ENCODE peak calls at places on chromosomes 13 and 19, in four cellular contexts. X, P, M and F are unnamed samples. For H3K27me3, the result is how much of the 10 kb centered on the place peaks cover.

GRCh38 chr19:19193926-19194325 is 1.9 kb downstream of the RFXANK start:
- DNase-seq in X (no peak), P (no peak), M (no peak), F (no peak)

GRCh38 chr19:4449022-4449825 is 8.4 kb downstream of the UBXN6 start:
- DNase-seq in X (no peak), P (peak), M (no peak), F (peak)

GRCh38 chr13:85366759-85367417 is 432.3 kb downstream of the SLITRK6 start:
- DNase-seq in X (no peak), P (no peak), M (no peak), F (no peak)

GRCh38 chr19:34994643-34995471 is 5.3 kb upstream of the GRAMD1A start:
- DNase-seq in X (peak), P (peak), M (peak), F (peak)

GRCh38 chr13:39818953-39819352 is 163.5 kb downstream of the COG6 start:
- DNase-seq in X (peak), P (peak), M (no peak), F (no peak)

GRCh38 chr19:903266-903797 is 9.7 kb downstream of the R3HDM4 start:
- DNase-seq in X (no peak), P (no peak), M (no peak), F (peak)

GRCh38 chr19:1069009-1069779 is 2.2 kb downstream of the ARHGAP45 start:
- DNase-seq in X (no peak), P (peak), M (peak), F (peak)

GRCh38 chr19:46880440-46880839 is 19.6 kb downstream of the ARHGAP35 start:
- DNase-seq in X (no peak), P (no peak), M (no peak), F (no peak)

GRCh38 chr19:50669319-50670101 is 20.3 kb downstream of the C19orf81 start:
- DNase-seq in X (no peak), P (peak), M (no peak), F (peak)

GRCh38 chr13:79386125-79386822 is 19.8 kb downstream of the RBM26 start:
- DNase-seq in X (no peak), P (no peak), M (no peak), F (no peak)

GRCh38 chr13:102968572-102969228 is 97.5 kb downstream of the SLC10A2 start:
- DNase-seq in X (no peak), P (no peak), M (no peak), F (no peak)

GRCh38 chr13:72651196-72651595 is 76.2 kb downstream of the MZT1 start:
- DNase-seq in X (no peak), P (peak), M (no peak), F (no peak)

GRCh38 chr19:1489463-1489971 is 633 bp downstream of the PCSK4 start:
- DNase-seq in X (no peak), P (no peak), M (peak), F (peak)

GRCh38 chr13:45737571-45738002 is 35.5 kb downstream of the CBY2 start:
- DNase-seq in X (no peak), P (no peak), M (no peak), F (no peak)

GRCh38 chr13:98476538-98476966 is 100.4 kb downstream of the STK24 start:
- DNase-seq in X (no peak), P (no peak), M (peak), F (peak)

GRCh38 chr19:11256189-11256588 is 6.1 kb downstream of the DOCK6 start:
- DNase-seq in X (peak), P (peak), M (no peak), F (no peak)

GRCh38 chr13:48709213-48709612 is 55.5 kb downstream of the CYSLTR2 start:
- DNase-seq in X (no peak), P (no peak), M (no peak), F (no peak)

GRCh38 chr19:46862504-46862835 is 1.7 kb downstream of the ARHGAP35 start:
- DNase-seq in X (no peak), P (peak), M (no peak), F (no peak)

GRCh38 chr13:113162783-113163685 is 4.6 kb downstream of the PROZ start:
- DNase-seq in X (no peak), P (no peak), M (no peak), F (no peak)

GRCh38 chr13:98172570-98173405 is 4.3 kb downstream of the RNF113B start:
- DNase-seq in X (no peak), P (no peak), M (no peak), F (no peak)

GRCh38 chr19:51726049-51726448 is 2.3 kb upstream of the HAS1 start:
- DNase-seq in X (peak), P (peak), M (no peak), F (no peak)

GRCh38 chr13:102597029-102598015 is 536 bp downstream of the TPP2 start:
- DNase-seq in X (no peak), P (peak), M (no peak), F (no peak)

GRCh38 chr19:1941146-1942077 is at the start of gene CSNK1G2:
- DNase-seq in X (peak), P (no peak), M (peak), F (peak)

GRCh38 chr19:19064811-19065745 is 1.3 kb downstream of the SLC25A42 start:
- DNase-seq in X (no peak), P (no peak), M (peak), F (no peak)

GRCh38 chr13:50358221-50358620 is 343.0 kb downstream of the KCNRG start:
- DNase-seq in X (no peak), P (no peak), M (no peak), F (no peak)

GRCh38 chr19:44260695-44261446 is 1.2 kb downstream of the ZNF233 start:
- DNase-seq in X (no peak), P (no peak), M (no peak), F (no peak)

GRCh38 chr19:55146078-55146647 is 2.8 kb downstream of the TNNT1 start:
- DNase-seq in X (no peak), P (no peak), M (no peak), F (no peak)

GRCh38 chr19:10006335-10006708 is 4.0 kb downstream of the COL5A3 start:
- DNase-seq in X (peak), P (peak), M (no peak), F (no peak)

GRCh38 chr19:52993342-52994178 is 20.2 kb upstream of the ERVV-1 start:
- DNase-seq in X (peak), P (peak), M (peak), F (peak)

GRCh38 chr19:34155686-34156085 is 16.6 kb upstream of the LSM14A start:
- DNase-seq in X (no peak), P (no peak), M (no peak), F (no peak)

GRCh38 chr13:110301083-110301482 is 5.9 kb downstream of the COL4A1 start:
- DNase-seq in X (no peak), P (no peak), M (no peak), F (no peak)

GRCh38 chr13:110302154-110302553 is 4.8 kb downstream of the COL4A1 start:
- DNase-seq in X (no peak), P (no peak), M (no peak), F (no peak)

GRCh38 chr13:110302986-110303385 is 4.0 kb downstream of the COL4A1 start:
- DNase-seq in X (no peak), P (no peak), M (no peak), F (no peak)

GRCh38 chr13:110300090-110300815 is 6.7 kb downstream of the COL4A1 start:
- DNase-seq in X (no peak), P (no peak), M (no peak), F (no peak)

DNA sequence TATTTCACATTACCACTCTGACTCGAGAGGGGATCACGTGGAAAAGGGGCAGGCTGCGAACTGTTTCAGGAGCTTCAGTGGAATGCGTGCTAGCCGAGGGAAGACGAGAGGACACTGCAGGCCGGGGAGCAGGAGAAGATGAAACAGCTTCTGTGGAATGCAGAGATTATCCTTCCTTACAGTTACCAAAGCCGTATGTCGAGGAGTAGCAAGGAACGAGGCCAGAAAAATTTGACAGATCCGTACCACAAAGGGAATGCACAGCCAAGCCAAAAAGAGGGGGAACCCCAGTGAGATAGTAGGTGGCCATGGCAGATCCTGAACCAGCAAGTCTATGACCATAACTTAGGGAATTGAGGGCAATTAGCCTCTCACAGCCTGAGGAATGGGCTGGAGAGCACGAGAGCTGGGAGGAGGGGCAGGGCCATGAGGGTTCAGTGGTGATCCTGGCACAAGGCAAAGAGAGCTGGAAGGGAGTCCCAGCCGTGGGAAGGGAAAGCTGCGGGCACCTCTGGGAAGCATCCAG is 5.3 kb downstream of the COL4A1 start:
- DNase-seq in X (peak), P (no peak), M (no peak), F (no peak)
- H3K27ac ChIP-seq in X (peak), P (no peak), M (no peak), F (no peak)

GRCh38 chr19:56547535-56547934 is 8.8 kb downstream of the ZFP28 start:
- DNase-seq in X (no peak), P (no peak), M (no peak), F (no peak)
- TF ChIP-seq CTCF in X (no peak), P (no peak), M (no peak), F (no peak)

GRCh38 chr13:112064222-112064621 is 2.7 kb upstream of the SOX1 start:
- DNase-seq in X (no peak), P (no peak), M (no peak), F (no peak)
- H3K27me3 ChIP-seq in X (under half), P (under half), M (half or more), F (under half)

GRCh38 chr19:57434386-57435061 is 601 bp upstream of the ZNF749 start:
- DNase-seq in X (no peak), P (no peak), M (no peak), F (no peak)
- H3K27ac ChIP-seq in X (no peak), P (peak), M (no peak), F (no peak)

GRCh38 chr19:7861619-7862412 is 12.4 kb downstream of the PRR36 start:
- DNase-seq in X (no peak), P (no peak), M (no peak), F (no peak)

GRCh38 chr19:7862413-7862951 is 11.7 kb downstream of the PRR36 start:
- DNase-seq in X (peak), P (peak), M (peak), F (peak)

GRCh38 chr19:7860166-7860901 is 13.9 kb downstream of the PRR36 start:
- DNase-seq in X (no peak), P (no peak), M (no peak), F (no peak)

GRCh38 chr19:7859766-7860165 is 14.4 kb downstream of the PRR36 start:
- DNase-seq in X (no peak), P (no peak), M (peak), F (peak)

DNA sequence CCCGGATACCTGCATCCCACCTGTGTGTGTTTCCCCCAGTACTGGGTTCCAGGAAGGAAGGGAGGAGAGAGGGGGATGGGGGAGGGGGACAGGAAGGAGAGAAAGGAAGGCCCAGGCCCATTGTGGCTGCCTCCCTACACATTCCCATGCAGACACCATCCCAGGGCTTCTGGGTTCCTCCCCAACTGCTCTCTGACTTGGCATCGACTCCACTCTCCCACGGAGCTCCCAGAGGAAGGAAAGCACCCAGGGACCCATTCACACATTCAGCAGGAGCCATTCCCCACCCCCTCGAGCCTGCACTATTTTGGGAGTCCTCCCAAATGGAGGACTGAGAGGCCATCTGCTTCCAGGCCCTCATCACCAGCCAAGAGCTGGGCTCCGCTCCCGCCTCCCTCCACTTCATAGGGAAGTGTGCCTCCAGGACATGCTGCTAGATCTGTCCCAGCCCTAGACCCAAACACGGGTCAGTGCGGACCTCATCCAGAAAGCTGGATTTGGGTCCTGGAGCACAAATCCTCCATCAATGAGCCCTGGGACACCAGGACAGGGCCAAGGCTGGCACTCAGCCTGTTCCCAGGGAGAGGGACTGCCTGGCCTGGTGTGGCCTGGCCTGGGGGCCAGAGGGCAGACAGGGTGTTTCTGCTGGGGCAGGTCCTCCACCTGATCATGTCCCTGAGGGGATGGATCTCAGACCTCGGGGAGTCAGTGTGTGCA is 13.1 kb downstream of the PRR36 start:
- DNase-seq in X (no peak), P (no peak), M (no peak), F (no peak)
- TF ChIP-seq CTCF in X (no peak), P (no peak), M (no peak), F (no peak)

DNA sequence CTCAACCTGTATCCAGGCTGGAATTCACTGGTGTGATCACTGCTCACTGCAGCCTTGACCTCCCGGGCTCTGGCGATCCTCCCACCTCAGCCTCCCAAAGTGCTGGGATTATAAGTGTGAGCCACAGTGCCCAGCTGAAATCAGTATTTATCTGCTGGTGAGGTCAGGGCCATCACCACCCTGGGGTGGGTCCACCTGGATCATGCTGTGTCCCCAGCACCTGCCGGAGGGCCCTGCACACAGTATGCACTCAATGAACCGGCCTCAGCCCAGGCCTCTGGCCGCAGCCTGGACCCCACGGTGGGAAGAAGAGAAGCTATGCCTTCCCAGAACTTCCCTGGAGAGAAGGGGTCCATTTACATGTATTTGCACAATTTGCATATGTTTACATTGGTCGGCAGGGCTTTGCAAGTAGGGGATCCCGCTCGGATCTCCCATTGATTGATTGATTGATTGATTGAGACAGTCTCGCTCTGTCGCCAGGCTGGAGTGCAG is 2.6 kb upstream of the SLC5A5 start:
- DNase-seq in X (no peak), P (no peak), M (no peak), F (no peak)
- H3K27me3 ChIP-seq in X (under half), P (under half), M (under half), F (under half)